ENCODE peak calls at places on chromosomes 1 and 21, in eight cellular contexts. One of them, this sample, is unnamed.

GRCh38 chr21:29238052-29238966 is 60.4 kb upstream of the BACH1 start:
- DNase-seq in astrocyte of the hippocampus: no peak
- DNase-seq in germinal center: no peak
- DNase-seq in kidney tubule cell: no peak
- DNase-seq in anterior cingulate cortex: no peak
- DNase-seq in ureter: no peak
- DNase-seq in iris pigment epithelial cell: no peak
- DNase-seq in amniotic stem cell: no peak
- DNase-seq in this sample: peak; percentile 41

GRCh38 chr21:44551290-44552015 is at the start of gene KRTAP10-2:
- DNase-seq in germinal center: no peak
- DNase-seq in anterior cingulate cortex: no peak
- DNase-seq in ureter: no peak
- DNase-seq in astrocyte of the hippocampus: no peak
- DNase-seq in iris pigment epithelial cell: no peak
- DNase-seq in amniotic stem cell: no peak
- DNase-seq in kidney tubule cell: no peak
- DNase-seq in this sample: no peak

GRCh38 chr1:73537400-73537799 is 660.6 kb downstream of the LRRIQ3 start:
- DNase-seq in ureter: no peak
- DNase-seq in iris pigment epithelial cell: no peak
- DNase-seq in astrocyte of the hippocampus: no peak
- DNase-seq in amniotic stem cell: no peak
- DNase-seq in anterior cingulate cortex: no peak
- DNase-seq in kidney tubule cell: no peak
- DNase-seq in germinal center: no peak
- DNase-seq in this sample: no peak

GRCh38 chr1:212152308-212152693 is 116.8 kb downstream of the DTL start:
- DNase-seq in ureter: no peak
- DNase-seq in anterior cingulate cortex: no peak
- DNase-seq in kidney tubule cell: no peak
- DNase-seq in iris pigment epithelial cell: no peak
- DNase-seq in germinal center: no peak
- DNase-seq in amniotic stem cell: no peak
- DNase-seq in astrocyte of the hippocampus: no peak
- DNase-seq in this sample: no peak

GRCh38 chr1:25577151-25577920 is 33.9 kb downstream of the LDLRAP1 start:
- DNase-seq in germinal center: no peak
- DNase-seq in iris pigment epithelial cell: no peak
- DNase-seq in kidney tubule cell: no peak
- DNase-seq in ureter: no peak
- DNase-seq in amniotic stem cell: no peak
- DNase-seq in anterior cingulate cortex: no peak
- DNase-seq in astrocyte of the hippocampus: no peak
- DNase-seq in this sample: no peak

GRCh38 chr1:45414746-45415145 is 74.5 kb upstream of the MUTYH start:
- DNase-seq in astrocyte of the hippocampus: no peak
- DNase-seq in anterior cingulate cortex: no peak
- DNase-seq in amniotic stem cell: no peak
- DNase-seq in kidney tubule cell: no peak
- DNase-seq in germinal center: no peak
- DNase-seq in ureter: no peak
- DNase-seq in iris pigment epithelial cell: no peak
- DNase-seq in this sample: no peak

GRCh38 chr1:58573705-58574591 is 3.1 kb downstream of the TACSTD2 start:
- DNase-seq in anterior cingulate cortex: no peak
- DNase-seq in germinal center: no peak
- DNase-seq in kidney tubule cell: peak; percentile 90
- DNase-seq in astrocyte of the hippocampus: no peak
- DNase-seq in iris pigment epithelial cell: no peak
- DNase-seq in amniotic stem cell: no peak
- DNase-seq in ureter: no peak
- DNase-seq in this sample: no peak

GRCh38 chr1:78101514-78101913 is 55.7 kb downstream of the GIPC2 start:
- DNase-seq in amniotic stem cell: peak; percentile 89
- DNase-seq in ureter: no peak
- DNase-seq in germinal center: no peak
- DNase-seq in astrocyte of the hippocampus: peak; percentile 98
- DNase-seq in iris pigment epithelial cell: peak; percentile 94
- DNase-seq in anterior cingulate cortex: no peak
- DNase-seq in kidney tubule cell: peak; percentile 88
- DNase-seq in this sample: peak; percentile 94

GRCh38 chr1:198771562-198772153 is 132.8 kb downstream of the PTPRC start:
- DNase-seq in amniotic stem cell: no peak
- DNase-seq in astrocyte of the hippocampus: peak; percentile 62
- DNase-seq in anterior cingulate cortex: no peak
- DNase-seq in iris pigment epithelial cell: peak; percentile 69
- DNase-seq in kidney tubule cell: peak; percentile 34
- DNase-seq in ureter: no peak
- DNase-seq in germinal center: peak; percentile 33
- DNase-seq in this sample: peak; percentile 74

GRCh38 chr1:224188286-224188685 is 5.2 kb downstream of the DEGS1 start:
- DNase-seq in iris pigment epithelial cell: no peak
- DNase-seq in amniotic stem cell: no peak
- DNase-seq in kidney tubule cell: no peak
- DNase-seq in ureter: no peak
- DNase-seq in anterior cingulate cortex: no peak
- DNase-seq in astrocyte of the hippocampus: no peak
- DNase-seq in germinal center: no peak
- DNase-seq in this sample: no peak

GRCh38 chr1:47333578-47333921 is at the start of gene CMPK1:
- DNase-seq in ureter: peak; percentile 85
- DNase-seq in anterior cingulate cortex: peak; percentile 83
- DNase-seq in amniotic stem cell: peak; percentile 51
- DNase-seq in kidney tubule cell: peak; percentile 93
- DNase-seq in astrocyte of the hippocampus: peak; percentile 94
- DNase-seq in germinal center: peak; percentile 85
- DNase-seq in iris pigment epithelial cell: peak; percentile 80
- DNase-seq in this sample: peak; percentile 78

GRCh38 chr21:44337941-44338895 is 972 bp downstream of the CFAP410 start:
- DNase-seq in iris pigment epithelial cell: peak; percentile 45
- DNase-seq in anterior cingulate cortex: peak; percentile 71
- DNase-seq in kidney tubule cell: peak; percentile 72
- DNase-seq in astrocyte of the hippocampus: peak; percentile 61
- DNase-seq in amniotic stem cell: no peak
- DNase-seq in ureter: peak; percentile 83
- DNase-seq in germinal center: peak; percentile 60
- DNase-seq in this sample: peak; percentile 47

GRCh38 chr1:103250441-103250861 is 142.1 kb upstream of the COL11A1 start:
- DNase-seq in anterior cingulate cortex: no peak
- DNase-seq in ureter: no peak
- DNase-seq in amniotic stem cell: no peak
- DNase-seq in germinal center: no peak
- DNase-seq in kidney tubule cell: peak; percentile 13
- DNase-seq in astrocyte of the hippocampus: peak; percentile 57
- DNase-seq in iris pigment epithelial cell: peak; percentile 62
- DNase-seq in this sample: peak; percentile 89